ENCODE peak calls at places on chromosomes 4 and X, in four cellular contexts. M, Z, Q and G are unnamed samples.

GRCh38 chrX:30831082-30831481 is 58.0 kb downstream of the TAB3 start:
- DNase-seq in M (no peak), Z (no peak), Q (no peak), G (no peak)

GRCh38 chr4:5710065-5710961 is 688 bp upstream of the EVC start:
- DNase-seq in M (no peak), Z (no peak), Q (no peak), G (peak)

GRCh38 chrX:154714925-154715324 is 36.0 kb downstream of the GAB3 start:
- DNase-seq in M (peak), Z (peak), Q (no peak), G (peak)

GRCh38 chrX:106955004-106955772 is 35.0 kb downstream of the CLDN2 start:
- DNase-seq in M (no peak), Z (no peak), Q (no peak), G (no peak)

GRCh38 chr4:56757270-56757746 is 64.2 kb downstream of the SPINK2 start:
- DNase-seq in M (no peak), Z (peak), Q (no peak), G (peak)

GRCh38 chrX:31420711-31421151 is 348.9 kb upstream of the FTHL17 start:
- DNase-seq in M (no peak), Z (no peak), Q (peak), G (no peak)

GRCh38 chrX:107700317-107700774 is 72.0 kb downstream of the PRPS1 start:
- DNase-seq in M (no peak), Z (no peak), Q (no peak), G (no peak)

GRCh38 chr4:27397886-27398285 is 537.2 kb downstream of the STIM2 start:
- DNase-seq in M (no peak), Z (no peak), Q (peak), G (no peak)

GRCh38 chr4:163090997-163091684 is 75.5 kb downstream of the NAF1 start:
- DNase-seq in M (no peak), Z (no peak), Q (no peak), G (no peak)

GRCh38 chr4:117771647-117772337 is 262.5 kb upstream of the NDST3 start:
- DNase-seq in M (no peak), Z (no peak), Q (no peak), G (no peak)

GRCh38 chrX:153981771-153982533 is 9.4 kb downstream of the TMEM187 start:
- DNase-seq in M (no peak), Z (no peak), Q (no peak), G (peak)

GRCh38 chrX:25079020-25079419 is 63.3 kb upstream of the ARX start:
- DNase-seq in M (no peak), Z (peak), Q (no peak), G (no peak)

GRCh38 chr4:183633476-183634058 is 25.4 kb downstream of the RWDD4 start:
- DNase-seq in M (no peak), Z (no peak), Q (no peak), G (no peak)

GRCh38 chr4:34269593-34269992 is 1974.7 kb downstream of the ARAP2 start:
- DNase-seq in M (no peak), Z (no peak), Q (no peak), G (no peak)

GRCh38 chr4:147691820-147692219 is 7.9 kb upstream of the PRMT9 start:
- DNase-seq in M (no peak), Z (no peak), Q (no peak), G (no peak)

GRCh38 chr4:102517753-102518152 is 16.6 kb downstream of the NFKB1 start:
- DNase-seq in M (no peak), Z (no peak), Q (no peak), G (no peak)

GRCh38 chr4:176971576-176972105 is 178.9 kb upstream of the VEGFC start:
- DNase-seq in M (no peak), Z (no peak), Q (no peak), G (no peak)

GRCh38 chrX:130028196-130028595 is 45.8 kb downstream of the BCORL1 start:
- DNase-seq in M (peak), Z (peak), Q (peak), G (no peak)

GRCh38 chr4:138263438-138263837 is 21.3 kb upstream of the SLC7A11 start:
- DNase-seq in M (no peak), Z (no peak), Q (no peak), G (no peak)

GRCh38 chr4:75122424-75123014 is 189.6 kb downstream of the PARM1 start:
- DNase-seq in M (no peak), Z (no peak), Q (no peak), G (no peak)

GRCh38 chrX:129239371-129239770 is 283.9 kb downstream of the SMARCA1 start:
- DNase-seq in M (no peak), Z (no peak), Q (no peak), G (no peak)

GRCh38 chr4:177371452-177371851 is 61.8 kb downstream of the NEIL3 start:
- DNase-seq in M (no peak), Z (no peak), Q (no peak), G (no peak)

GRCh38 chr4:183396187-183396738 is 48.2 kb upstream of the CDKN2AIP start:
- DNase-seq in M (no peak), Z (no peak), Q (no peak), G (no peak)

GRCh38 chrX:133776072-133776471 is 209.3 kb downstream of the GPC3 start:
- DNase-seq in M (peak), Z (no peak), Q (no peak), G (no peak)
- TF ChIP-seq CTCF in M (peak), Z (peak), Q (peak), G (peak)

GRCh38 chrX:43564953-43565352 is 91.1 kb upstream of the MAOA start:
- DNase-seq in M (no peak), Z (no peak), Q (no peak), G (no peak)
- TF ChIP-seq CTCF in M (no peak), Z (no peak), Q (no peak), G (no peak)

GRCh38 chr4:43781125-43781524 is 667.5 kb downstream of the KCTD8 start:
- DNase-seq in M (no peak), Z (no peak), Q (no peak), G (no peak)

GRCh38 chr4:43778187-43778915 is 670.3 kb downstream of the KCTD8 start:
- DNase-seq in M (no peak), Z (no peak), Q (no peak), G (no peak)

GRCh38 chr4:43776371-43776770 is 672.2 kb downstream of the KCTD8 start:
- DNase-seq in M (no peak), Z (peak), Q (no peak), G (no peak)
- TF ChIP-seq CTCF in M (peak), Z (peak), Q (no peak), G (peak)

DNA sequence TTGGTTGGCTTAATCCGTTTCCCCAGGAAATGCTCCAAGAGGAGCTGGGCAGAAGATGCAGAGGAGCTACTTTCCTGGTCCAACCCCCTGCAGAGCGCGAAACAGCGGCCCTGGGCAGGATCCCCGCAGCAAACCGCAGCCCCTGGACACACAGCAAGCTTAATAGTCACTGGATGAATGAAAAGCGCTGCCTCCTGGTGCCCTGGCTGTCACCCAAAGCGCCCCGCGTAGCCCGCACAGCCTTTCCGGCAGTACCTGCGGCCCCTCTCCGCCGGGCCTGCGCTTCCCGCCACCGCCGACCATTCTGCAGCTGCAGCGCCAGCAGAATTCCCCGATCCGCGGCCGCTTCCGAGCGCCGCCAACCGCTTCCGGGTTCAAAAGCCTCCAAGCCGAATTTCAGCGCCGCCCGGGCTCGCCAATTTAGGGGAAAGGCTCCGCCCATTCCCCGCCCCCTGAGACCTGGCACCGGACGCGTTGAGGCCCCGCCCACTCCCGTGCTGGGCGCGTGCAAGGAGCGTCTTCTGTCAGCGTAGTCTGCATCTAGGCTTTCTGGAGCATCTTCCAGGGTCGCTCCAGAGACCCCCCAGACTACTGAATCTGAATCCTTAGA is at the start of gene HPF1:
- DNase-seq in M (peak), Z (peak), Q (peak), G (peak)
- TF ChIP-seq CTCF in M (no peak), Z (peak), Q (no peak), G (no peak)

GRCh38 chr4:24392613-24393012 is 191.7 kb downstream of the DHX15 start:
- DNase-seq in M (no peak), Z (no peak), Q (no peak), G (no peak)

GRCh38 chr4:24394041-24394440 is 190.3 kb downstream of the DHX15 start:
- DNase-seq in M (no peak), Z (no peak), Q (no peak), G (no peak)

GRCh38 chr4:24400537-24400936 is 183.8 kb downstream of the DHX15 start:
- DNase-seq in M (no peak), Z (no peak), Q (no peak), G (no peak)

GRCh38 chr4:24396988-24397387 is 187.4 kb downstream of the DHX15 start:
- DNase-seq in M (no peak), Z (no peak), Q (no peak), G (no peak)

DNA sequence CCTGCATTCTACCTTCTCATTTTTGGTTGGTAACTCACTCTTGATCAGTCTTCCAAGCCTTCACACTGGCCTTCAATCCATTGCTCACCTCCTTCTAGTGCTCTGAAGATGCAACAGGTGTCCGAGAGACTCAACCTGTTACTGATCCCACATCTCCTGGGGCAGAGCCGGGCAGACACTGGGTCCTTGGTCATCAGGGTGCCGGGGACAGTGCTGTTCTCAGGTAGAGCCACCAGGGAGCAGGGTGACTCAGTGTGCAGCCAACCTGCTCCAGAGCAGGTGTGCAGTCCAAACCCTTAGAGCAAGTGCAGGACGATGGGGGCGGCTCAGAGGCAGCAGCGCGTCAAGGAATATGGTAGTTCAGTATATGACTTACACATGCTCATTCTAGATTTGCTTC is 188.4 kb downstream of the DHX15 start:
- DNase-seq in M (no peak), Z (no peak), Q (no peak), G (no peak)
- TF ChIP-seq CTCF in M (no peak), Z (no peak), Q (no peak), G (no peak)

DNA sequence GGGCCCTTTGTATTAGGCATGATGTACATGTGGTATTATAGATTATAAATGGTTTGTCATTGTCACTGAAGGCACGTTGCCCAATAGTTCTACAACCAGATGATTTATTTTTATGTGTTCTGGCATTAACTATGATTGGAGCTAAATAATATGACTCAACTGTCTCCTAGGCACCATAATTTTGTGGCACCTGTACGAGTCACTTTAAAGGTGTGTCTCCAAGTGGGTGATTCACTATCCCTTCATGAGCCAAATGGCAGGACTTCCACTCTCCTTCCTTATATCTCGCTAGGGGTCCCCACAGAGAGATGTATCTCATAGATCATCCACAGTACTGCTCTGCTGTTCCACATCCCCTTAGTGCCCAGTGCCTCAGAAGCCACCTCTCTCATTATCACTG is 6.1 kb upstream of the SMPX start:
- DNase-seq in M (no peak), Z (no peak), Q (no peak), G (no peak)
- TF ChIP-seq CTCF in M (no peak), Z (no peak), Q (no peak), G (no peak)

GRCh38 chr4:128353791-128354190 is 66.2 kb upstream of the PGRMC2 start:
- DNase-seq in M (no peak), Z (no peak), Q (no peak), G (no peak)
- TF ChIP-seq CTCF in M (no peak), Z (no peak), Q (no peak), G (no peak)

GRCh38 chr4:71186257-71186565 is 152.6 kb upstream of the SLC4A4 start:
- DNase-seq in M (no peak), Z (no peak), Q (no peak), G (no peak)
- TF ChIP-seq CTCF in M (no peak), Z (no peak), Q (no peak), G (no peak)

GRCh38 chrX:101357166-101357795 is 8.7 kb upstream of the TIMM8A start:
- DNase-seq in M (no peak), Z (peak), Q (no peak), G (no peak)
- TF ChIP-seq CTCF in M (peak), Z (peak), Q (peak), G (peak)